ENCODE peak calls at places on chromosomes 4 and X, in four cellular contexts. H, X, E and B are unnamed samples.

GRCh38 chr4:178894126-178894525 is 1451.9 kb upstream of the AGA start:
- DNase-seq in H (no peak), X (no peak), E (no peak), B (no peak)

GRCh38 chr4:105474110-105474518 is 252 bp upstream of the PPA2 start:
- DNase-seq in X (peak), H (no peak), E (peak), B (peak)

GRCh38 chr4:139243448-139244365 is 36.3 kb downstream of the MGARP start:
- DNase-seq in X (no peak), H (no peak), E (no peak), B (no peak)

GRCh38 chrX:40688976-40689375 is 41.6 kb upstream of the CXorf38 start:
- DNase-seq in X (no peak), H (no peak), E (no peak), B (no peak)

GRCh38 chrX:102067966-102068723 is 57.3 kb upstream of the TCEAL2 start:
- DNase-seq in H (peak), E (peak), X (peak), B (no peak)

GRCh38 chrX:16061296-16061695 is 62.1 kb upstream of the GRPR start:
- DNase-seq in X (no peak), E (no peak), H (no peak), B (no peak)

GRCh38 chr4:158186815-158187214 is 14.0 kb upstream of the GASK1B start:
- DNase-seq in E (no peak), H (no peak), X (no peak), B (no peak)

GRCh38 chr4:37890501-37891220 is at the start of gene TBC1D1:
- DNase-seq in E (peak), X (peak), H (peak), B (peak)

GRCh38 chrX:54193085-54193484 is 10.0 kb upstream of the FAM120C start:
- DNase-seq in X (no peak), H (no peak), E (no peak), B (no peak)

GRCh38 chr4:107835409-107835808 is 10.7 kb downstream of the SGMS2 start:
- DNase-seq in H (no peak), X (no peak), E (no peak), B (no peak)

GRCh38 chrX:124557976-124558375 is 211.6 kb downstream of the SH2D1A start:
- DNase-seq in X (no peak), H (no peak), E (no peak), B (no peak)

GRCh38 chr4:15779336-15779735 is 1.2 kb downstream of the CD38 start:
- DNase-seq in E (no peak), X (peak), H (no peak), B (no peak)

GRCh38 chrX:124086411-124086810 is 124.9 kb downstream of the STAG2 start:
- DNase-seq in H (no peak), X (peak), E (peak), B (no peak)

GRCh38 chr4:71404049-71404448 is 65.2 kb downstream of the SLC4A4 start:
- DNase-seq in X (no peak), E (no peak), H (no peak), B (no peak)

GRCh38 chrX:96703379-96703778 is 18.7 kb downstream of the DIAPH2 start:
- DNase-seq in X (no peak), H (no peak), E (no peak), B (no peak)

GRCh38 chr4:145618210-145618911 is 824 bp upstream of the MMAA start:
- DNase-seq in E (peak), X (peak), H (peak), B (no peak)

GRCh38 chr4:1218892-1219552 is 29.9 kb downstream of the CTBP1 start:
- DNase-seq in X (no peak), H (peak), E (no peak), B (no peak)

GRCh38 chr4:1565598-1566295 is 118.4 kb downstream of the FAM53A start:
- DNase-seq in X (no peak), E (no peak), H (no peak), B (no peak)

GRCh38 chr4:161457311-161457710 is 706.5 kb downstream of the FSTL5 start:
- DNase-seq in X (no peak), H (no peak), E (no peak), B (no peak)

GRCh38 chr4:94244829-94245185 is 37.1 kb downstream of the SMARCAD1 start:
- DNase-seq in H (no peak), E (no peak), X (no peak), B (no peak)

GRCh38 chrX:150889131-150889530 is 9.3 kb downstream of the CD99L2 start:
- DNase-seq in H (no peak), X (no peak), E (no peak), B (no peak)

GRCh38 chr4:53932784-53933183 is 131.6 kb downstream of the CHIC2 start:
- DNase-seq in E (no peak), X (no peak), H (no peak), B (no peak)

GRCh38 chr4:139746430-139746829 is 80.8 kb downstream of the MGST2 start:
- DNase-seq in E (no peak), H (no peak), X (no peak), B (no peak)

GRCh38 chr4:136056748-136057147 is 1475.5 kb downstream of the PCDH18 start:
- DNase-seq in X (no peak), H (no peak), E (no peak), B (no peak)

GRCh38 chr4:61276034-61276433 is 75.9 kb downstream of the ADGRL3 start:
- DNase-seq in H (no peak), E (no peak), X (no peak), B (no peak)

GRCh38 chrX:45229348-45229747 is 28.7 kb upstream of the DIPK2B start:
- DNase-seq in E (no peak), H (no peak), X (no peak), B (peak)

GRCh38 chr4:86614896-86615295 is 20.8 kb downstream of the PTPN13 start:
- DNase-seq in E (no peak), H (no peak), X (no peak), B (no peak)

GRCh38 chrX:25083661-25084060 is 67.9 kb upstream of the ARX start:
- DNase-seq in H (no peak), X (no peak), E (no peak), B (no peak)

GRCh38 chrX:13094780-13095425 is 50.5 kb upstream of the FAM9C start:
- DNase-seq in X (no peak), H (no peak), E (no peak), B (no peak)

GRCh38 chrX:47467106-47467505 is 15.9 kb downstream of the ZNF41 start:
- DNase-seq in E (no peak), H (no peak), X (no peak), B (no peak)

GRCh38 chr4:168891086-168891485 is 119.0 kb downstream of the CBR4 start:
- DNase-seq in X (no peak), H (no peak), E (no peak), B (no peak)